ENCODE peak calls at places on chromosomes 3 and 15, in nine cellular contexts. P is bronchial epithelial cell, O is heart left ventricle, D is esophagus muscularis mucosa, J is HCT116, H is astrocyte of the spinal cord, F is endothelial cell of umbilical vein, A is cardiac fibroblast, E is AG09309. K is an unnamed sample.

GRCh38 chr3:84039091-84039490 is 919.7 kb upstream of the CADM2 start:
- DNase-seq in E (no peak), P (no peak), H (peak), O (no peak), J (no peak), A (no peak), F (no peak), D (no peak), K (no peak)

GRCh38 chr15:98650871-98651481 is 2.6 kb downstream of the IGF1R start:
- DNase-seq in F (peak), E (no peak), D (no peak), P (no peak), O (no peak), J (no peak), H (peak), A (peak), K (no peak)

GRCh38 chr3:132342183-132342582 is 25.0 kb downstream of the ACP3 start:
- DNase-seq in H (no peak), A (peak), E (no peak), D (no peak), J (no peak), P (peak), F (no peak), O (no peak), K (no peak)

GRCh38 chr3:42123012-42123581 is 31.9 kb downstream of the TRAK1 start:
- DNase-seq in P (peak), E (no peak), O (peak), J (no peak), A (peak), H (no peak), F (no peak), D (no peak), K (no peak)

GRCh38 chr3:172159962-172160538 is 120.7 kb downstream of the FNDC3B start:
- DNase-seq in F (no peak), O (peak), H (peak), A (peak), D (no peak), P (no peak), J (no peak), E (no peak), K (no peak)

GRCh38 chr3:177620073-177620472 is 422.8 kb upstream of the TBL1XR1 start:
- DNase-seq in P (no peak), E (no peak), J (no peak), A (no peak), D (no peak), H (no peak), O (no peak), F (no peak), K (no peak)

GRCh38 chr3:71651625-71652024 is 68.1 kb upstream of the FOXP1 start:
- DNase-seq in O (no peak), E (no peak), F (no peak), J (no peak), P (no peak), D (no peak), A (no peak), H (no peak), K (no peak)

GRCh38 chr3:27114684-27115083 is 254.5 kb downstream of the NEK10 start:
- DNase-seq in P (peak), D (no peak), A (peak), O (no peak), E (no peak), H (peak), F (no peak), J (no peak), K (no peak)

GRCh38 chr3:122151480-122151879 is 32.0 kb upstream of the CASR start:
- DNase-seq in J (no peak), E (no peak), A (peak), P (peak), O (no peak), H (no peak), F (peak), D (no peak), K (no peak)

GRCh38 chr15:51533672-51534398 is 88.7 kb downstream of the DMXL2 start:
- DNase-seq in F (no peak), J (no peak), H (no peak), D (no peak), O (no peak), P (peak), E (no peak), A (peak), K (no peak)

GRCh38 chr15:51536965-51537574 is 85.5 kb downstream of the DMXL2 start:
- DNase-seq in P (peak), J (peak), A (peak), F (peak), O (no peak), H (peak), D (no peak), E (no peak), K (no peak)
- TF ChIP-seq CTCF in P (peak), J (peak), A (peak), F (peak), O (peak), H (peak), D (peak), E (peak), K (peak)

GRCh38 chr3:141368062-141368924 is at the start of gene ZBTB38:
- DNase-seq in E (peak), P (peak), D (peak), A (peak), J (peak), H (peak), O (peak), F (peak), K (peak)
- H3K4me3 ChIP-seq in E (peak), P (peak), D (peak), A (peak), J (peak), H (peak), O (peak), F (peak), K (peak)

GRCh38 chr3:46632792-46633191 is 20.5 kb downstream of the FAM240A start:
- DNase-seq in A (peak), F (no peak), H (no peak), D (peak), J (no peak), E (no peak), P (no peak), O (no peak), K (no peak)
- TF ChIP-seq CTCF in A (no peak), F (no peak), H (no peak), D (no peak), J (no peak), E (no peak), P (no peak), O (no peak), K (no peak)

GRCh38 chr3:19961960-19962359 is 15.1 kb downstream of the RAB5A start:
- DNase-seq in E (no peak), O (no peak), D (no peak), J (no peak), A (no peak), P (no peak), H (no peak), F (no peak), K (no peak)
- H3K4me3 ChIP-seq in E (no peak), O (no peak), D (no peak), J (no peak), A (no peak), P (no peak), H (no peak), F (no peak), K (no peak)

DNA sequence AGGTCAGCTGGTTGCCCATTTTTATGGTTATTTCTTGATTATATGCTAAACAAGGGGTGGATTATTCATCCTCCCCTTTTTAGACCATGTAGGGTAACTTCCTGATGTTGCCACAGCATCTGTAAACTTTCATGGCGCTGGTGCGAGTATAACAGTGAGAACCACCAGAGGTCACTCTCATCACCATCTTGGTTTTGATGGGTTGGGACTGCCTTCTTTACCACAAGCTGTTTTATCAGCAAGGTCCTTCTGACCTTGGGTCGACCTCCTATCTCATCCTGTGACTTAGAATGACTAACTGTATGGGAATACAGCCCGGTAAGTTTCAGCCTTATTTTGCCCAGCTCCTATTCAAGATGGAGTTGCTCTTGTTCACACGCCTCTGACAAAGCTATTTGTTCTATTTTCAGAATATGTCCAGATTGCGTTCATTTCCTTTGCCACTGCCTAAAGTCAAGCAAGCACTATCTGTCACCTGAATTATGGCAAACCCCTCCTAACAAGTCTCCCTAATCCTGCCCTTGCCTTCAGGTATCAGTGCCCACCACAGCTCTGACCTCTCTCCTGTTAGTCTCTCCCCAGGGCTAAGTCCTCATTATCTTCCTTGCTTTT is 308.5 kb downstream of the ROBO2 start:
- DNase-seq in E (no peak), O (no peak), F (peak), A (peak), H (peak), P (peak), D (no peak), J (no peak), K (peak)
- TF ChIP-seq CTCF in E (peak), O (peak), F (peak), A (no peak), H (peak), P (peak), D (no peak), J (no peak), K (peak)

DNA sequence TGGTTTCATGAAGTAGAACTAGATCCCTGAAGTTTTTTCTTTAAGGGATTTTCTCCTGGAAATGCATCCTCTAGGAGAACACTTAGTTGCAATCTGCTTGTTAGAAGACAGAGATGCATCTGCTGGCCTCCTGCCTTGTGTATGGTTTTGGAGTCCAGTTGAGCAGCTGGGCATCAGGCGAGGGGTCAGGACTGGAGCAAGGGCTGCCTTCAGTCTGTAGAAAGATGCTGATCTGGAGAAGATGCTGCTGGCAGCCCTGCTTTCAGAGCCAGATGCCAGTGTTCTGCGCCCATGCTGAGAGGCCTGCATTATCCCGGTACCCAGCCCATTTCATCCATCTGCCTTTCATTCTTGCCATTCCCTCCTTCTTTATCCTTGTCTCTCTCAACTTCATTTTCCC is 77.4 kb downstream of the CHCHD6 start:
- DNase-seq in H (no peak), E (no peak), P (no peak), A (no peak), O (no peak), F (no peak), J (no peak), D (no peak), K (no peak)
- H3K4me3 ChIP-seq in H (no peak), E (no peak), P (no peak), A (no peak), O (no peak), F (no peak), J (no peak), D (no peak), K (no peak)